ENCODE peak calls at places on chromosomes 13 and 19, in nine cellular contexts. N is cardiac muscle cell; S is upper lobe of right lung; W is progenitor cell of endocrine pancreas; U is activated CD4-positive, alpha-beta T cell treated with anti-CD3 and anti-CD28 coated beads, Interleukin-2, amount 10 ng/mL, durations not matched to agents 7 days and 5 days; F is NCI-H526 treated with DMSO at 0.1 percent for 48 hours; H is heart left ventricle; J is stimulated activated CD4-positive, alpha-beta T cell treated with anti-CD3 and anti-CD28 coated beads, Interleukin-1b, Interleukin-23, amount 100 ng/mL, for 1 hour; G is activated naive CD4-positive, alpha-beta T cell. L is an unnamed sample.

GRCh38 chr19:46571495-46571894 is 29.6 kb upstream of the CALM3 start:
- DNase-seq in N (peak; percentile 23), S (no peak), W (no peak), U (peak; percentile 35), F (no peak), H (no peak), J (no peak), G (no peak), L (no peak)

GRCh38 chr19:54345938-54346386 is 7.0 kb upstream of the LILRA4 start:
- DNase-seq in N (no peak), S (peak; percentile 20), W (no peak), U (no peak), F (no peak), H (no peak), J (no peak), G (no peak), L (no peak)

GRCh38 chr13:74039667-74040066 is 94.5 kb downstream of the KLF12 start:
- DNase-seq in N (no peak), S (no peak), W (no peak), U (no peak), F (no peak), H (no peak), J (no peak), G (no peak), L (no peak)

GRCh38 chr13:46896346-46897138 is at the start of gene HTR2A:
- DNase-seq in N (peak; percentile 7), S (peak; percentile 69), W (no peak), U (peak; percentile 13), F (peak; percentile 6), H (peak; percentile 60), J (no peak), G (no peak), L (no peak)

GRCh38 chr19:32018014-32018413 is 327.4 kb upstream of the ZNF507 start:
- DNase-seq in N (no peak), S (no peak), W (no peak), U (no peak), F (no peak), H (no peak), J (no peak), G (no peak), L (no peak)

GRCh38 chr13:46172531-46172991 is 9.4 kb downstream of the LCP1 start:
- DNase-seq in N (no peak), S (no peak), W (no peak), U (peak; percentile 89), F (no peak), H (no peak), J (no peak), G (no peak), L (no peak)

GRCh38 chr13:48066310-48066989 is 28.5 kb downstream of the MED4 start:
- DNase-seq in N (no peak), S (no peak), W (no peak), U (peak; percentile 48), F (no peak), H (no peak), J (no peak), G (no peak), L (no peak)

GRCh38 chr19:35276706-35277281 is 5.5 kb upstream of the HAMP start:
- DNase-seq in N (no peak), S (no peak), W (no peak), U (no peak), F (no peak), H (no peak), J (no peak), G (no peak), L (no peak)

GRCh38 chr13:51385114-51385513 is 45.6 kb downstream of the SERPINE3 start:
- DNase-seq in N (no peak), S (no peak), W (no peak), U (no peak), F (no peak), H (no peak), J (no peak), G (no peak), L (no peak)

GRCh38 chr19:42066075-42066754 is 3.8 kb downstream of the GRIK5 start:
- DNase-seq in N (no peak), S (no peak), W (no peak), U (peak; percentile 33), F (peak; percentile 45), H (no peak), J (no peak), G (no peak), L (no peak)

GRCh38 chr19:10237702-10238101 is 6.6 kb upstream of the S1PR2 start:
- DNase-seq in N (no peak), S (no peak), W (no peak), U (no peak), F (no peak), H (no peak), J (no peak), G (no peak), L (no peak)

GRCh38 chr19:29308977-29309520 is 96.1 kb upstream of the UQCRFS1 start:
- DNase-seq in N (no peak), S (no peak), W (no peak), U (no peak), F (peak; percentile 84), H (no peak), J (no peak), G (no peak), L (no peak)

GRCh38 chr19:41541990-41542584 is 33.9 kb upstream of the CEACAM21 start:
- DNase-seq in N (peak; percentile 51), S (peak; percentile 79), W (no peak), U (peak; percentile 82), F (no peak), H (peak; percentile 83), J (peak; percentile 54), G (peak; percentile 32), L (peak; percentile 67)

GRCh38 chr13:75633285-75633684 is 2.8 kb upstream of the LMO7 start:
- DNase-seq in N (no peak), S (no peak), W (no peak), U (no peak), F (no peak), H (no peak), J (no peak), G (no peak), L (no peak)

GRCh38 chr19:39411006-39411831 is 1.2 kb upstream of the PLEKHG2 start:
- DNase-seq in N (no peak), S (no peak), W (no peak), U (peak; percentile 26), F (no peak), H (peak; percentile 62), J (peak; percentile 34), G (no peak), L (peak; percentile 82)

GRCh38 chr13:104315606-104316005 is 1249.4 kb upstream of the SLC10A2 start:
- DNase-seq in N (no peak), S (no peak), W (no peak), U (no peak), F (no peak), H (no peak), J (no peak), G (no peak), L (no peak)

GRCh38 chr19:51571599-51571998 is 516 bp downstream of the ZNF175 start:
- DNase-seq in N (no peak), S (no peak), W (no peak), U (no peak), F (no peak), H (no peak), J (no peak), G (no peak), L (no peak)

GRCh38 chr19:5434970-5435641 is 20.1 kb upstream of the ZNRF4 start:
- DNase-seq in N (no peak), S (no peak), W (no peak), U (no peak), F (no peak), H (no peak), J (no peak), G (no peak), L (no peak)

GRCh38 chr19:57850553-57851017 is 926 bp downstream of the ZNF587 start:
- DNase-seq in N (no peak), S (no peak), W (no peak), U (no peak), F (no peak), H (no peak), J (no peak), G (no peak), L (peak; percentile 70)

GRCh38 chr13:87128006-87128405 is 543.2 kb upstream of the SLITRK5 start:
- DNase-seq in N (no peak), S (no peak), W (no peak), U (no peak), F (no peak), H (no peak), J (no peak), G (no peak), L (no peak)

GRCh38 chr19:35879770-35880317 is 11.5 kb downstream of the APLP1 start:
- DNase-seq in N (peak; percentile 95), S (peak; percentile 95), W (peak; percentile 84), U (peak; percentile 89), F (peak; percentile 57), H (peak; percentile 94), J (no peak), G (no peak), L (peak; percentile 90)

GRCh38 chr19:5188548-5189317 is 151.9 kb downstream of the PTPRS start:
- DNase-seq in N (no peak), S (no peak), W (no peak), U (no peak), F (no peak), H (no peak), J (no peak), G (no peak), L (no peak)

GRCh38 chr13:52162279-52163101 is 3.1 kb upstream of the NEK3 start:
- DNase-seq in N (no peak), S (no peak), W (no peak), U (no peak), F (no peak), H (no peak), J (no peak), G (no peak), L (no peak)

GRCh38 chr13:37919329-37919880 is 49.8 kb upstream of the TRPC4 start:
- DNase-seq in N (no peak), S (no peak), W (no peak), U (no peak), F (no peak), H (no peak), J (no peak), G (no peak), L (no peak)

GRCh38 chr13:85529216-85529590 is 270.0 kb downstream of the SLITRK6 start:
- DNase-seq in N (no peak), S (no peak), W (no peak), U (no peak), F (no peak), H (no peak), J (no peak), G (no peak), L (no peak)

GRCh38 chr13:91346848-91347211 is 657 bp upstream of the MIR17HG start:
- DNase-seq in N (peak; percentile 45), S (no peak), W (peak; percentile 11), U (peak; percentile 66), F (peak; percentile 86), H (no peak), J (no peak), G (no peak), L (no peak)

GRCh38 chr19:41000310-41000737 is 9.2 kb downstream of the CYP2B6 start:
- DNase-seq in N (no peak), S (peak; percentile 73), W (no peak), U (no peak), F (no peak), H (no peak), J (no peak), G (no peak), L (peak; percentile 93)

GRCh38 chr13:67283602-67284001 is 53.5 kb upstream of the PCDH9 start:
- DNase-seq in N (no peak), S (no peak), W (no peak), U (no peak), F (no peak), H (no peak), J (no peak), G (no peak), L (peak; percentile 69)

GRCh38 chr19:51337141-51337860 is 4.6 kb downstream of the VSIG10L start:
- DNase-seq in N (no peak), S (no peak), W (no peak), U (no peak), F (no peak), H (no peak), J (no peak), G (no peak), L (no peak)

GRCh38 chr19:7515471-7516226 is at the start of gene ZNF358:
- DNase-seq in N (peak; percentile 90), S (peak; percentile 87), W (peak; percentile 63), U (peak; percentile 33), F (peak; percentile 15), H (peak; percentile 91), J (no peak), G (no peak), L (peak; percentile 62)

GRCh38 chr19:40756502-40757110 is 5.6 kb downstream of the SNRPA start:
- DNase-seq in N (no peak), S (no peak), W (no peak), U (no peak), F (no peak), H (no peak), J (no peak), G (no peak), L (no peak)